ENCODE peak calls at places on chromosome 7, in six cellular contexts. W is nucleus accumbens, N is smooth muscle cell of the brain vasculature, X is NCI-H2029, S is HuH-7, A is kidney glomerular epithelial cell. V is an unnamed sample.
A peak's percentile ranks its signal among the peaks of the same experiment; 100 is the strongest.

GRCh38 chr7:132656846-132657776 is 80.8 kb upstream of the PLXNA4 start:
- DNase-seq in W (no peak), N (no peak), X (no peak), S (peak; percentile 37), A (no peak), V (no peak)

GRCh38 chr7:156067156-156067555 is 254.9 kb upstream of the SHH start:
- DNase-seq in W (no peak), N (no peak), X (no peak), S (no peak), A (no peak), V (no peak)

GRCh38 chr7:20598479-20599419 is 16.7 kb upstream of the ABCB5 start:
- DNase-seq in W (no peak), N (peak; percentile 20), X (peak; percentile 36), S (peak; percentile 34), A (peak; percentile 80), V (peak; percentile 53)

GRCh38 chr7:112452102-112452888 is 2.0 kb downstream of the IFRD1 start:
- DNase-seq in W (no peak), N (no peak), X (no peak), S (peak; percentile 37), A (peak; percentile 45), V (no peak)

GRCh38 chr7:129825554-129826267 is 127.0 kb downstream of the UBE2H start:
- DNase-seq in W (peak; percentile 79), N (no peak), X (peak; percentile 78), S (peak; percentile 56), A (peak; percentile 79), V (peak; percentile 64)

GRCh38 chr7:103718482-103719415 is 270.7 kb downstream of the RELN start:
- DNase-seq in W (no peak), N (no peak), X (no peak), S (no peak), A (peak; percentile 28), V (no peak)

GRCh38 chr7:80427218-80427617 is 84.6 kb downstream of the GNAT3 start:
- DNase-seq in W (no peak), N (no peak), X (no peak), S (no peak), A (no peak), V (no peak)

GRCh38 chr7:973312-973711 is 2.0 kb downstream of the COX19 start:
- DNase-seq in W (no peak), N (no peak), X (no peak), S (no peak), A (no peak), V (no peak)

GRCh38 chr7:46784746-46785145 is 797.2 kb downstream of the TNS3 start:
- DNase-seq in W (no peak), N (no peak), X (no peak), S (no peak), A (peak; percentile 57), V (no peak)